ENCODE peak calls at places on chromosome 4, in five cellular contexts. J is PC-3, H is bronchial epithelial cell, A is epithelial cell of esophagus, M is AG10803. V is an unnamed sample.
A peak's percentile ranks its signal among the peaks of the same experiment; 100 is the strongest.

GRCh38 chr4:3480528-3481112 is 17.5 kb downstream of the DOK7 start:
- DNase-seq in J (peak; percentile 74), H (peak; percentile 50), A (peak; percentile 65), M (peak; percentile 64), V (no peak)

GRCh38 chr4:3879681-3880594 is 113.8 kb downstream of the ADRA2C start:
- DNase-seq in J (no peak), H (no peak), A (no peak), M (peak; percentile 10), V (no peak)

GRCh38 chr4:67714248-67714583 is 13.3 kb upstream of the UBA6 start:
- DNase-seq in J (no peak), H (no peak), A (no peak), M (no peak), V (no peak)

GRCh38 chr4:13535708-13536361 is 8.5 kb downstream of the NKX3-2 start:
- DNase-seq in J (no peak), H (no peak), A (no peak), M (no peak), V (no peak)

GRCh38 chr4:108030332-108030731 is 40.6 kb downstream of the HADH start:
- DNase-seq in J (peak; percentile 39), H (peak; percentile 52), A (peak; percentile 77), M (peak; percentile 79), V (peak; percentile 25)

GRCh38 chr4:108527729-108528128 is 92.6 kb upstream of the RPL34 start:
- DNase-seq in J (no peak), H (no peak), A (no peak), M (no peak), V (no peak)

GRCh38 chr4:169070071-169070894 is 60.2 kb upstream of the CBR4 start:
- DNase-seq in J (peak; percentile 97), H (peak; percentile 100), A (peak; percentile 100), M (peak; percentile 90), V (peak; percentile 95)

GRCh38 chr4:7044415-7044930 is 1.3 kb downstream of the TADA2B start:
- DNase-seq in J (no peak), H (no peak), A (no peak), M (no peak), V (no peak)

GRCh38 chr4:128519163-128519810 is 231.7 kb upstream of the PGRMC2 start:
- DNase-seq in J (no peak), H (no peak), A (no peak), M (peak; percentile 67), V (no peak)

GRCh38 chr4:112523008-112523440 is 7.0 kb upstream of the NEUROG2 start:
- DNase-seq in J (no peak), H (no peak), A (peak; percentile 50), M (peak; percentile 33), V (no peak)
- TF ChIP-seq CTCF in J (no peak), H (no peak), A (no peak), M (no peak), V (no peak)

GRCh38 chr4:112379306-112379705 is 82.1 kb downstream of the ALPK1 start:
- DNase-seq in J (no peak), H (no peak), A (no peak), M (no peak), V (no peak)

GRCh38 chr4:112381996-112382692 is 85.0 kb downstream of the ALPK1 start:
- DNase-seq in J (no peak), H (no peak), A (no peak), M (no peak), V (no peak)

GRCh38 chr4:112377127-112377635 is 80.0 kb downstream of the ALPK1 start:
- DNase-seq in J (no peak), H (no peak), A (no peak), M (no peak), V (no peak)

GRCh38 chr4:112377701-112378620 is 80.8 kb downstream of the ALPK1 start:
- DNase-seq in J (no peak), H (no peak), A (no peak), M (no peak), V (no peak)

GRCh38 chr4:112378858-112379257 is 81.7 kb downstream of the ALPK1 start:
- DNase-seq in J (no peak), H (no peak), A (no peak), M (no peak), V (no peak)
- H3K4me3 ChIP-seq in J (no peak overlapping the region), H (no peak overlapping the region), A (no peak overlapping the region), M (no peak overlapping the region), V (no peak overlapping the region)

GRCh38 chr4:41446391-41446790 is 91.6 kb upstream of the LIMCH1 start:
- DNase-seq in J (no peak), H (no peak), A (no peak), M (peak; percentile 25), V (no peak)
- TF ChIP-seq CTCF in J (no peak), H (no peak), A (no peak), M (no peak), V (no peak)

GRCh38 chr4:184489771-184490170 is 15.4 kb upstream of the IRF2 start:
- DNase-seq in J (no peak), H (no peak), A (no peak), M (no peak), V (no peak)
- H3K4me3 ChIP-seq in J (no peak overlapping the region), H (no peak overlapping the region), A (no peak overlapping the region), M (no peak overlapping the region), V (no peak overlapping the region)

GRCh38 chr4:130257271-130257670 is 1161.3 kb downstream of the C4orf33 start:
- DNase-seq in J (peak; percentile 74), H (peak; percentile 75), A (peak; percentile 95), M (peak; percentile 34), V (no peak)
- TF ChIP-seq CTCF in J (no peak), H (no peak), A (peak; percentile 23), M (no peak), V (no peak)

DNA sequence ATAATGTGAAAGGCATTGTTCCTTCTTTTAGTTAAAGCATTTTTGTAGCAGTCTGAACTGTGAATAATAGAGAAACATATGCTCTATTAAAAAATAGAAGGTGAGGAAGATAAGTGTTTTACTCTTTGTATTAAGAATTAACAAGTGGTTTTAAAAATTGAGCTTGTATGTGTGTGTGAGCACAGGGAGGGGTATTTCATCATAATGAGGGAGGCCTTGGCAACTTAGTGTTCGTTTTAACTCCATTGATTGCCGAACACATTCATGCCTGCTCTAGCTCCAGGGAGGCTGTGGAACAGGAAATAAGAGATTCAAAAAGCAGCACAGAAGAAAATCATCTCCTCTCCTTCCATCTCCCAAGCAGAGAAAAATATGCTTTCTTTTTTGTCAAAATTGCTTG is 14.8 kb downstream of the SHROOM3 start:
- DNase-seq in J (no peak), H (peak; percentile 42), A (peak; percentile 69), M (peak; percentile 22), V (no peak)
- H3K4me3 ChIP-seq in J (no peak overlapping the region), H (no peak overlapping the region), A (no peak overlapping the region), M (no peak overlapping the region), V (no peak overlapping the region)

GRCh38 chr4:29240641-29241040 is 1479.5 kb upstream of the PCDH7 start:
- DNase-seq in J (no peak), H (no peak), A (no peak), M (no peak), V (no peak)
- TF ChIP-seq CTCF in J (no peak), H (no peak), A (no peak), M (no peak), V (no peak)

GRCh38 chr4:181645489-181645888 is 597.7 kb upstream of the TENM3 start:
- DNase-seq in J (no peak), H (no peak), A (no peak), M (no peak), V (no peak)

GRCh38 chr4:181643466-181643865 is 599.7 kb upstream of the TENM3 start:
- DNase-seq in J (no peak), H (no peak), A (peak; percentile 8), M (no peak), V (no peak)

GRCh38 chr4:181647396-181648107 is 595.6 kb upstream of the TENM3 start:
- DNase-seq in J (no peak), H (no peak), A (no peak), M (peak; percentile 24), V (no peak)

GRCh38 chr4:181650033-181650825 is 593.0 kb upstream of the TENM3 start:
- DNase-seq in J (no peak), H (no peak), A (no peak), M (peak; percentile 27), V (no peak)

GRCh38 chr4:181646864-181647263 is 596.3 kb upstream of the TENM3 start:
- DNase-seq in J (no peak), H (no peak), A (no peak), M (peak; percentile 28), V (no peak)
- H3K4me3 ChIP-seq in J (no peak overlapping the region), H (no peak overlapping the region), A (no peak overlapping the region), M (no peak overlapping the region), V (no peak overlapping the region)

GRCh38 chr4:176794651-176795050 is 1.9 kb upstream of the VEGFC start:
- DNase-seq in J (peak; percentile 88), H (peak; percentile 82), A (peak; percentile 85), M (no peak), V (no peak)

GRCh38 chr4:176792348-176793059 is at the start of gene VEGFC:
- DNase-seq in J (peak; percentile 66), H (peak; percentile 38), A (peak; percentile 84), M (peak; percentile 85), V (no peak)

GRCh38 chr4:176791591-176792347 is 953 bp downstream of the VEGFC start:
- DNase-seq in J (peak; percentile 38), H (peak; percentile 39), A (peak; percentile 46), M (peak; percentile 55), V (no peak)

GRCh38 chr4:176794151-176794550 is 1.4 kb upstream of the VEGFC start:
- DNase-seq in J (peak; percentile 91), H (peak; percentile 97), A (peak; percentile 91), M (peak; percentile 95), V (peak; percentile 81)

GRCh38 chr4:176793060-176793605 is 411 bp upstream of the VEGFC start:
- DNase-seq in J (no peak), H (no peak), A (no peak), M (no peak), V (no peak)
- TF ChIP-seq CTCF in J (no peak), H (no peak), A (no peak), M (no peak), V (no peak)

GRCh38 chr4:19772581-19772980 is 479.1 kb upstream of the SLIT2 start:
- DNase-seq in J (no peak), H (no peak), A (no peak), M (no peak), V (no peak)

GRCh38 chr4:19774690-19775256 is 476.9 kb upstream of the SLIT2 start:
- DNase-seq in J (peak; percentile 29), H (no peak), A (no peak), M (no peak), V (no peak)

GRCh38 chr4:19780871-19781270 is 470.8 kb upstream of the SLIT2 start:
- DNase-seq in J (no peak), H (peak; percentile 7), A (no peak), M (no peak), V (no peak)

GRCh38 chr4:19776929-19777328 is 474.8 kb upstream of the SLIT2 start:
- DNase-seq in J (peak; percentile 48), H (no peak), A (no peak), M (peak; percentile 24), V (no peak)

GRCh38 chr4:19776021-19776459 is 475.7 kb upstream of the SLIT2 start:
- DNase-seq in J (peak; percentile 96), H (peak; percentile 97), A (peak; percentile 95), M (peak; percentile 69), V (peak; percentile 34)
- H3K4me3 ChIP-seq in J (peak overlapping the region; percentile 43), H (no peak overlapping the region), A (no peak overlapping the region), M (no peak overlapping the region), V (no peak overlapping the region)

V was measured in AG09309.